ENCODE peak calls at places on chromosome 22, in four cellular contexts. X is NCI-H2029; V is effector CD4-positive, alpha-beta T cell; I is amniotic stem cell. O is an unnamed sample.

GRCh38 chr22:44865193-44866057 is 113.0 kb downstream of the ARHGAP8 start:
- DNase-seq in I (no peak), V (no peak), X (no peak), O (no peak)

GRCh38 chr22:38938925-38939324 is 18.5 kb upstream of the APOBEC3A start:
- DNase-seq in I (no peak), V (no peak), X (no peak), O (no peak)

GRCh38 chr22:42316988-42317387 is 46.5 kb upstream of the TCF20 start:
- DNase-seq in X (no peak), V (peak), I (no peak), O (no peak)

GRCh38 chr22:17601031-17601430 is 27.5 kb downstream of the ATP6V1E1 start:
- DNase-seq in V (no peak), X (no peak), I (no peak), O (no peak)

GRCh38 chr22:44702479-44703219 is 645 bp downstream of the PRR5 start:
- DNase-seq in V (peak), X (no peak), I (no peak), O (peak)

GRCh38 chr22:46791201-46791731 is 28.8 kb downstream of the TBC1D22A start:
- DNase-seq in I (no peak), X (no peak), V (peak), O (no peak)

GRCh38 chr22:31436132-31436531 is 36.7 kb downstream of the DRG1 start:
- DNase-seq in I (no peak), X (no peak), V (no peak), O (no peak)

GRCh38 chr22:27223317-27224177 is 566.2 kb downstream of the MIAT start:
- DNase-seq in V (no peak), I (no peak), X (no peak), O (no peak)

GRCh38 chr22:20728523-20729190 is 45.3 kb upstream of the SERPIND1 start:
- DNase-seq in I (no peak), V (no peak), X (no peak), O (no peak)